ENCODE peak calls at places on chromosomes 12 and 14, in seven cellular contexts. B is colonic mucosa, Q is thoracic aorta, I is transverse colon, L is stomach, K is tibial artery, D is AG04450. S is an unnamed sample.

GRCh38 chr12:53006810-53007742 is 820 bp downstream of the EIF4B start:
- DNase-seq in B (peak; percentile 85), Q (peak; percentile 27), I (peak; percentile 79), L (peak; percentile 75), K (peak; percentile 63), D (peak; percentile 20), S (peak; percentile 68)

GRCh38 chr12:66979270-66979669 is 289.9 kb upstream of the CAND1 start:
- DNase-seq in B (no peak), Q (no peak), I (no peak), L (no peak), K (no peak), D (no peak), S (no peak)

GRCh38 chr12:46209165-46209564 is 59.7 kb downstream of the SLC38A1 start:
- DNase-seq in B (no peak), Q (no peak), I (no peak), L (no peak), K (no peak), D (no peak), S (no peak)

GRCh38 chr12:70985850-70986249 is 65.3 kb upstream of the PTPRR start:
- DNase-seq in B (no peak), Q (no peak), I (no peak), L (no peak), K (no peak), D (no peak), S (no peak)

GRCh38 chr14:93332032-93332852 is 594 bp downstream of the BTBD7 start:
- DNase-seq in B (peak; percentile 54), Q (no peak), I (peak; percentile 73), L (peak; percentile 74), K (peak; percentile 33), D (no peak), S (peak; percentile 87)

GRCh38 chr12:119179335-119180021 is 747 bp downstream of the HSPB8 start:
- DNase-seq in B (no peak), Q (no peak), I (no peak), L (peak; percentile 58), K (no peak), D (no peak), S (peak; percentile 44)

GRCh38 chr12:91818236-91819131 is 327.2 kb downstream of the BTG1 start:
- DNase-seq in B (no peak), Q (no peak), I (no peak), L (no peak), K (no peak), D (no peak), S (no peak)

GRCh38 chr12:52876371-52876770 is 27.6 kb upstream of the KRT78 start:
- DNase-seq in B (peak; percentile 70), Q (no peak), I (peak; percentile 62), L (peak; percentile 63), K (no peak), D (no peak), S (peak; percentile 88)

GRCh38 chr12:51920046-51920445 is 12.7 kb downstream of the ACVRL1 start:
- DNase-seq in B (no peak), Q (no peak), I (no peak), L (no peak), K (no peak), D (no peak), S (no peak)

GRCh38 chr14:80946797-80947196 is 5.3 kb upstream of the CEP128 start:
- DNase-seq in B (no peak), Q (no peak), I (no peak), L (no peak), K (no peak), D (no peak), S (no peak)

GRCh38 chr12:31510034-31510433 is 80.9 kb downstream of the DENND5B start:
- DNase-seq in B (no peak), Q (no peak), I (no peak), L (no peak), K (no peak), D (no peak), S (no peak)

GRCh38 chr14:68649461-68650189 is 143.2 kb downstream of the ZFP36L1 start:
- DNase-seq in B (peak; percentile 11), Q (no peak), I (no peak), L (no peak), K (no peak), D (no peak), S (no peak)

GRCh38 chr12:58313091-58313855 is 371.9 kb downstream of the ATP23 start:
- DNase-seq in B (no peak), Q (no peak), I (no peak), L (no peak), K (no peak), D (peak; percentile 48), S (no peak)

GRCh38 chr14:78175412-78175811 is 5.2 kb downstream of the NRXN3 start:
- DNase-seq in B (no peak), Q (no peak), I (no peak), L (no peak), K (no peak), D (no peak), S (no peak)
- H3K9me3 ChIP-seq in B (no peaks in the 10 kb centered on the region), Q (no peaks in the 10 kb centered on the region), I (no peaks in the 10 kb centered on the region), L (no peaks in the 10 kb centered on the region), K (no peaks in the 10 kb centered on the region), D (peaks cover 67% of the 10 kb centered on the region), S (no peaks in the 10 kb centered on the region)

GRCh38 chr12:62697893-62698292 is 231.3 kb downstream of the MON2 start:
- DNase-seq in B (no peak), Q (no peak), I (no peak), L (no peak), K (no peak), D (no peak), S (no peak)

GRCh38 chr12:62698701-62699101 is 232.1 kb downstream of the MON2 start:
- DNase-seq in B (no peak), Q (no peak), I (no peak), L (no peak), K (no peak), D (no peak), S (no peak)

GRCh38 chr12:62703011-62703380 is 232.0 kb downstream of the PPM1H start:
- DNase-seq in B (no peak), Q (no peak), I (no peak), L (no peak), K (no peak), D (no peak), S (no peak)

GRCh38 chr12:62700091-62700490 is 233.5 kb downstream of the MON2 start:
- DNase-seq in B (no peak), Q (no peak), I (no peak), L (no peak), K (no peak), D (no peak), S (no peak)

GRCh38 chr12:62701492-62701891 is 233.5 kb downstream of the PPM1H start:
- DNase-seq in B (no peak), Q (no peak), I (no peak), L (no peak), K (no peak), D (no peak), S (no peak)
- H3K27ac ChIP-seq in B (no peak overlapping the region), Q (no peak overlapping the region), I (no peak overlapping the region), L (no peak overlapping the region), K (no peak overlapping the region), D (no peak overlapping the region), S (no peak overlapping the region)

GRCh38 chr12:80710727-80711066 is 3.3 kb downstream of the MYF6 start:
- DNase-seq in B (no peak), Q (no peak), I (no peak), L (no peak), K (no peak), D (no peak), S (no peak)
- H3K9me3 ChIP-seq in B (no peaks in the 10 kb centered on the region), Q (no peaks in the 10 kb centered on the region), I (no peaks in the 10 kb centered on the region), L (peaks cover 7% of the 10 kb centered on the region), K (no peaks in the 10 kb centered on the region), D (peaks cover 12% of the 10 kb centered on the region), S (no peaks in the 10 kb centered on the region)

DNA sequence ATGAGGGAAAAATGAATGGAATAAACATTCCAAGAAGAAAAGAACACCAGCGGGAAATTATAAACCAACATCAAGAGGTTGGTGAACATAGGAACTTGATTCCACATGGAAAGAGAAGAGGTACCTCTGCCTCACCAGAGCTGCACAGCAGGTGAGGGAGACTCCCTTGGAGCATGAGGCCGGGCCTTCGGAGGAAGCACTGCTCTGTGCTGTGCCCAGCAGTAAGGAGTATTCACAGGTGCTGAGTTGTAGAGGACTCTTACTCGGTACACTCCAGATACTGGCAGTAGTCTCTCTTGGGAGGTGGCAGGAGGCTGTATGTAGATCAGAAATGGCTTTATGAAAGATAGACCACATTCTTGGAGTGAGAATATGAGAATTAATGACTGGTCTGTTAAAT is 76.0 kb downstream of the NPAS3 start:
- DNase-seq in B (no peak), Q (no peak), I (no peak), L (no peak), K (no peak), D (no peak), S (no peak)
- H3K27ac ChIP-seq in B (no peak overlapping the region), Q (no peak overlapping the region), I (no peak overlapping the region), L (no peak overlapping the region), K (no peak overlapping the region), D (no peak overlapping the region), S (no peak overlapping the region)

GRCh38 chr12:93683410-93683809 is 6.2 kb downstream of the CRADD start:
- DNase-seq in B (no peak), Q (no peak), I (no peak), L (no peak), K (no peak), D (no peak), S (no peak)
- H3K9me3 ChIP-seq in B (no peaks in the 10 kb centered on the region), Q (no peaks in the 10 kb centered on the region), I (no peaks in the 10 kb centered on the region), L (no peaks in the 10 kb centered on the region), K (no peaks in the 10 kb centered on the region), D (no peaks in the 10 kb centered on the region), S (no peaks in the 10 kb centered on the region)

GRCh38 chr12:11827096-11827841 is 177.8 kb downstream of the ETV6 start:
- DNase-seq in B (no peak), Q (no peak), I (no peak), L (no peak), K (no peak), D (no peak), S (peak; percentile 31)
- H3K27ac ChIP-seq in B (no peak overlapping the region), Q (peak overlapping the region; percentile 67), I (peak overlapping the region; percentile 36), L (peak overlapping the region; percentile 43), K (peak overlapping the region; percentile 67), D (peak overlapping the region; percentile 31), S (peak overlapping the region; percentile 44)

DNA sequence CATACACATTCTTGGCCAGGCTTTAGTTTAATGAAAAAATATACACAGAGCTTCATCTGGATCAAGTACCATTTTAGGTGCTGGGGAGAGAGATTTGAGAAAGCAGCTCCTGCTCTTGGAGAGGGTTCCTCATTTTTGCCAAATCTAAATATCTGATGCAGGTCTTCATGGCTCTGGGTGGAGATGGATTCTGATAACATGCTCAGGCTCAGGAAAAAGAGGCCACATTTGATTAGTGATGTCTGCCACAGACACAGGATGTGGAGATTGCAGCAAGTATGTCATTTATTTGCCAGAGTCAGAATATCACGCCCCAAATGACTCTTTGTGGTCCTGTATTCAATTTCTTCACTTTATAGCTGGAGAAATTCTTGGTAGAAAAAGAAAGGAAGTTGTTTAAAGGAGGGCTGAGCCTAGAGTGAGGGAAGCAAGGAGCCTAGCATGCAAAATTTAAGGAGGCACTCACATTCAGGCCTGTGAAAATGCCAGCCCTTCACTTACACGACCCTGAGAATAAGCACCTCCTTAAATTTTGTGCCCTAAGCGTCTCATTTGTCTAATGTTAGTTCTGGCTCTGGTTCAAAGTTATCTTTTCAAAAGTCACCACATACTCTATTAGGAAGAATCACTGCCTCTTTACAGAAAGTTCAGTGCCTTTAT is 492.9 kb upstream of the TBX3 start:
- DNase-seq in B (no peak), Q (no peak), I (no peak), L (no peak), K (no peak), D (no peak), S (no peak)
- H3K9me3 ChIP-seq in B (no peaks in the 10 kb centered on the region), Q (no peaks in the 10 kb centered on the region), I (no peaks in the 10 kb centered on the region), L (no peaks in the 10 kb centered on the region), K (no peaks in the 10 kb centered on the region), D (no peaks in the 10 kb centered on the region), S (no peaks in the 10 kb centered on the region)

S was measured in pancreas.